ENCODE peak calls at places on chromosomes 13 and 19, in four cellular contexts. V, P, E and R are unnamed samples.

GRCh38 chr13:110108348-110109139 is 198.4 kb downstream of the COL4A1 start:
- DNase-seq in E (peak; percentile 87), V (peak; percentile 92), P (peak; percentile 90), R (peak; percentile 47)

GRCh38 chr19:45305421-45305820 is 17.3 kb downstream of the CKM start:
- DNase-seq in V (peak; percentile 43), P (peak; percentile 45), E (no peak), R (no peak)

GRCh38 chr19:28523619-28524018 is 689.3 kb downstream of the UQCRFS1 start:
- DNase-seq in P (no peak), E (no peak), V (no peak), R (no peak)

GRCh38 chr13:75400775-75401174 is 81.2 kb downstream of the TBC1D4 start:
- DNase-seq in P (no peak), V (no peak), E (no peak), R (no peak)

GRCh38 chr13:34847751-34848150 is 94.3 kb upstream of the NBEA start:
- DNase-seq in P (no peak), E (no peak), V (no peak), R (peak; percentile 3)

GRCh38 chr19:15199652-15200574 is 882 bp downstream of the NOTCH3 start:
- DNase-seq in E (no peak), P (no peak), V (no peak), R (no peak)

GRCh38 chr13:66546534-66547379 is 683.4 kb downstream of the PCDH9 start:
- DNase-seq in V (peak; percentile 48), P (peak; percentile 17), E (no peak), R (no peak)

GRCh38 chr19:51751655-51752054 is at the start of gene FPR1:
- DNase-seq in E (no peak), P (peak; percentile 88), V (peak; percentile 90), R (peak; percentile 13)

GRCh38 chr19:2051771-2052704 is 994 bp upstream of the MKNK2 start:
- DNase-seq in P (no peak), V (no peak), E (peak; percentile 81), R (peak; percentile 81)

GRCh38 chr19:9934132-9934950 is 2.0 kb downstream of the OLFM2 start:
- DNase-seq in E (peak; percentile 85), P (peak; percentile 77), V (peak; percentile 82), R (peak; percentile 75)

GRCh38 chr19:31326329-31327028 is 22.8 kb downstream of the TSHZ3 start:
- DNase-seq in P (no peak), V (no peak), E (no peak), R (no peak)

GRCh38 chr13:80256352-80256932 is 84.5 kb downstream of the SPRY2 start:
- DNase-seq in P (no peak), V (no peak), E (no peak), R (no peak)

GRCh38 chr19:2618611-2619010 is 83.9 kb downstream of the GNG7 start:
- DNase-seq in P (peak; percentile 44), V (peak; percentile 71), E (peak; percentile 84), R (peak; percentile 64)

GRCh38 chr13:94154362-94154761 is 325.1 kb downstream of the DCT start:
- DNase-seq in P (peak; percentile 35), V (peak; percentile 14), E (no peak), R (peak; percentile 11)

GRCh38 chr19:18280247-18281081 is 958 bp downstream of the JUND start:
- DNase-seq in V (peak; percentile 77), E (peak; percentile 93), P (peak; percentile 66), R (peak; percentile 85)

GRCh38 chr13:21137696-21138095 is 38.7 kb downstream of the SKA3 start:
- DNase-seq in V (peak; percentile 74), E (no peak), P (peak; percentile 76), R (no peak)

GRCh38 chr19:14048439-14049153 is 13.3 kb downstream of the PALM3 start:
- DNase-seq in E (peak; percentile 76), P (peak; percentile 24), V (peak; percentile 46), R (peak; percentile 78)

GRCh38 chr13:58461217-58461616 is 829.7 kb downstream of the PCDH17 start:
- DNase-seq in P (no peak), V (no peak), E (no peak), R (no peak)

GRCh38 chr13:32048816-32049215 is 17.2 kb downstream of the FRY start:
- DNase-seq in E (no peak), P (peak; percentile 17), V (peak; percentile 22), R (no peak)

GRCh38 chr19:31841755-31842154 is 492.5 kb upstream of the TSHZ3 start:
- DNase-seq in P (no peak), E (no peak), V (no peak), R (no peak)

GRCh38 chr19:58307736-58308135 is 2.6 kb downstream of the ERVK3-1 start:
- DNase-seq in E (no peak), P (no peak), V (no peak), R (no peak)

GRCh38 chr19:584240-585001 is 5.3 kb upstream of the HCN2 start:
- DNase-seq in V (peak; percentile 35), P (peak; percentile 32), E (peak; percentile 82), R (peak; percentile 46)

GRCh38 chr19:46878613-46879375 is 18.0 kb downstream of the ARHGAP35 start:
- DNase-seq in P (peak; percentile 93), V (peak; percentile 92), E (no peak), R (no peak)

GRCh38 chr13:42990147-42990990 is 1.7 kb downstream of the EPSTI1 start:
- DNase-seq in V (peak; percentile 42), E (no peak), P (peak; percentile 56), R (no peak)

GRCh38 chr19:15612342-15612741 is 2.7 kb upstream of the CYP4F8 start:
- DNase-seq in E (no peak), P (no peak), V (no peak), R (no peak)

GRCh38 chr13:111399334-111399733 is 78.9 kb downstream of the TEX29 start:
- DNase-seq in P (no peak), E (no peak), V (no peak), R (no peak)

GRCh38 chr13:112714772-112715569 is 25.1 kb downstream of the ATP11A start:
- DNase-seq in E (no peak), P (no peak), V (no peak), R (no peak)

GRCh38 chr13:99295488-99296252 is 11.5 kb downstream of the GPR183 start:
- DNase-seq in V (no peak), E (no peak), P (peak; percentile 64), R (no peak)

GRCh38 chr13:86922936-86923335 is 748.2 kb upstream of the SLITRK5 start:
- DNase-seq in P (peak; percentile 4), V (no peak), E (no peak), R (no peak)

GRCh38 chr13:29921542-29921941 is 71.1 kb upstream of the UBL3 start:
- DNase-seq in P (no peak), E (no peak), V (no peak), R (no peak)

GRCh38 chr19:11574689-11575088 is 2.8 kb downstream of the ACP5 start:
- DNase-seq in P (no peak), V (no peak), E (no peak), R (no peak)

GRCh38 chr19:50649433-50650391 is at the start of gene C19orf81:
- DNase-seq in P (peak; percentile 9), E (no peak), V (peak; percentile 23), R (no peak)
- H3K4me3 ChIP-seq in P (no peak within 1 kb of the TSS), E (no peak within 1 kb of the TSS), V (no peak within 1 kb of the TSS), R (no peak within 1 kb of the TSS)

GRCh38 chr13:113792821-113793717 is 34.0 kb downstream of the TMEM255B start:
- DNase-seq in V (no peak), P (no peak), E (no peak), R (no peak)
- TF ChIP-seq CTCF in V (no peak), P (no peak), E (no peak), R (no peak)

DNA sequence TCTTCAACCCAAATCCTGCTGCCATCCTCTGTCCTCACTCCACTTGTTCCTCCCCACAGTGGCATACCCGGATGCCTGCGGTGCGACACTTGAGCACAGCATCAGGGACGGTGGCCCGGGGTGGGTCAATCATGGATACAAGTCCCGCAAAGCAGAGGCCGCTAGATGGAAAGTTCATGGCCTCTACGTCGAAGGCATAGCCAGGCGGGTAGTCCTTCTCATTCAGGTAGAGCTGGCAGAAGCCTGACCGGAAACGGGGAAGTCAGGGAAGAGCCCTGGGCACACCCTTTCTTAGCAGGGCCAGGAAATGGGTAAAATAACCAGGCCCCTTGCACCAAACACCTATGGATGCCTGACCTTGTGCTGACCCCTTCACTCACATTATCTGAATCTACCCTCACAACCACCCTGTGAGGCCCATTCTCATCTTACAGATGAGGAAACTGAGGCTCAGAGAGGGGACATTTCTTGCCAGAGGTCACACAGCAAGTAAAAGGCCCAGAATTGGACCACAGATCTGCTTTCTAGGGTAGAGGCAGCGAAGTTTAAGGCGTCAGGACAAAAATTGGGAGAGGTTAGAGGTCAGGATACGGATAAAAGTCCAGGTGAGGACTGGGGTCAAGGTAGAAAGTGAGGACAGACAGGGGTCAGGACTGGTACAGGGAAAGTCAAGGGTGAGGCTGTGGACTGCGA is 6.5 kb downstream of the ATP4A start:
- DNase-seq in E (no peak), V (no peak), P (no peak), R (no peak)
- H3K4me3 ChIP-seq in E (no peak overlapping the region), V (no peak overlapping the region), P (no peak overlapping the region), R (no peak overlapping the region)

GRCh38 chr19:19409235-19410030 is 4.0 kb downstream of the GATAD2A start:
- DNase-seq in P (no peak), E (no peak), V (no peak), R (no peak)

GRCh38 chr19:19405919-19406877 is 723 bp downstream of the GATAD2A start:
- DNase-seq in E (peak; percentile 75), P (peak; percentile 73), V (peak; percentile 64), R (peak; percentile 76)

GRCh38 chr19:19406878-19407639 is 1.6 kb downstream of the GATAD2A start:
- DNase-seq in V (peak; percentile 63), E (no peak), P (peak; percentile 57), R (peak; percentile 72)

GRCh38 chr19:19407640-19407933 is 2.1 kb downstream of the GATAD2A start:
- DNase-seq in V (no peak), E (no peak), P (no peak), R (no peak)

GRCh38 chr19:19410553-19411550 is 5.4 kb downstream of the GATAD2A start:
- DNase-seq in V (no peak), E (no peak), P (no peak), R (no peak)
- TF ChIP-seq CTCF in V (no peak), E (no peak), P (no peak), R (no peak)

GRCh38 chr19:20245309-20245708 is 78.3 kb downstream of the ZNF486 start:
- DNase-seq in P (no peak), V (no peak), E (no peak), R (no peak)

GRCh38 chr19:20247016-20247683 is 80.1 kb downstream of the ZNF486 start:
- DNase-seq in E (no peak), P (peak; percentile 16), V (peak; percentile 34), R (peak; percentile 38)

GRCh38 chr19:20244356-20244755 is 77.3 kb downstream of the ZNF486 start:
- DNase-seq in E (no peak), P (peak; percentile 0), V (no peak), R (no peak)

GRCh38 chr19:20238025-20238623 is 71.1 kb downstream of the ZNF486 start:
- DNase-seq in V (peak; percentile 94), E (peak; percentile 93), P (peak; percentile 85), R (peak; percentile 92)

DNA sequence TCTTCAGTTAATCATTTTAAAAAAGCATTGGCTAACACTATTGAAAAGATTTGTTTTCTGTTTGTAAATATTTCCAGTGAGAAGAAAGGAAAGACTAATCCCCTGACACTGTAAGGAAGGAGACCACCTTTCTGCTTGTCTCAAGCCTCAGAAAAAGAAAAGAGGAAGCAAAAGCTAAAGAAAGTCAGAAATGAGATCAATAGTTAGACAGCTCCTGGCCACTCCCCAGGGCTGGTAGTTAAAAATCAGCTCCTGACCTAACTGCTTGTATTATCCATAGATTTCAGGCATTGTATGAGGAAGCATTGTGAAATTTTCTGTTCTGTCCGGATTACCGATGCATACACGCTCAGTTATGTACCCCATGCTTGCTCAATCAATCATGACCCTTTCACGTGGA is 76.6 kb downstream of the ZNF486 start:
- DNase-seq in V (no peak), P (no peak), E (no peak), R (no peak)
- H3K4me3 ChIP-seq in V (no peak overlapping the region), P (no peak overlapping the region), E (no peak overlapping the region), R (no peak overlapping the region)